ENCODE peak calls at places on chromosomes 12 and 14, in six cellular contexts. O is Peyer's patch, K is adrenal gland, Z is lung microvascular endothelial cell, T is HuH-7, S is GM04504. W is an unnamed sample.

GRCh38 chr12:50276912-50277671 is 6.2 kb downstream of the LIMA1 start:
- DNase-seq in T (peak), S (no peak), O (no peak), Z (no peak), K (no peak), W (no peak)

GRCh38 chr12:132282950-132283771 is 46.2 kb downstream of the GALNT9 start:
- DNase-seq in S (no peak), T (no peak), Z (no peak), K (no peak), O (no peak), W (no peak)

GRCh38 chr12:92628476-92628875 is 74.3 kb upstream of the PLEKHG7 start:
- DNase-seq in T (no peak), S (no peak), Z (no peak), K (no peak), O (no peak), W (no peak)

GRCh38 chr12:87931764-87932163 is 97.4 kb downstream of the C12orf50 start:
- DNase-seq in T (no peak), K (no peak), O (no peak), S (no peak), Z (no peak), W (no peak)

GRCh38 chr14:51564460-51564859 is 87.2 kb upstream of the FRMD6 start:
- DNase-seq in O (no peak), K (no peak), S (no peak), T (no peak), Z (no peak), W (no peak)

GRCh38 chr12:46770501-46771183 is 55.2 kb downstream of the SLC38A4 start:
- DNase-seq in Z (no peak), K (peak), S (no peak), T (peak), O (no peak), W (no peak)

GRCh38 chr12:91786490-91787272 is 359.0 kb downstream of the BTG1 start:
- DNase-seq in T (no peak), O (no peak), K (no peak), S (no peak), Z (no peak), W (peak)

GRCh38 chr12:82880442-82880901 is 193.8 kb downstream of the TMTC2 start:
- DNase-seq in Z (peak), T (no peak), K (no peak), S (no peak), O (no peak), W (no peak)

GRCh38 chr12:12705833-12706520 is 10.0 kb upstream of the GPR19 start:
- DNase-seq in S (no peak), O (peak), T (no peak), K (no peak), Z (peak), W (no peak)

GRCh38 chr14:98725196-98725595 is 546.8 kb downstream of the BCL11B start:
- DNase-seq in T (no peak), Z (no peak), K (no peak), O (no peak), S (no peak), W (no peak)

GRCh38 chr12:53074999-53075370 is 4.2 kb downstream of the SPRYD3 start:
- DNase-seq in S (no peak), K (no peak), T (no peak), Z (no peak), O (no peak), W (no peak)

GRCh38 chr12:64480148-64480547 is 28.2 kb downstream of the TBK1 start:
- DNase-seq in O (no peak), K (no peak), T (no peak), S (peak), Z (no peak), W (no peak)

GRCh38 chr12:121455766-121456420 is 56.0 kb downstream of the RNF34 start:
- DNase-seq in K (no peak), T (no peak), Z (no peak), O (no peak), S (no peak), W (no peak)

W was measured in NCI-H526 treated with DMSO at 0.1 percent for 48 hours.